ENCODE peak calls at places on chromosomes 1 and 21, in four cellular contexts. X, T, C and N are unnamed samples. For H3K9me3 and H3K4me1, the result is how much of the 10 kb centered on the place peaks cover.

GRCh38 chr21:26966360-26966977 is 419 bp downstream of the ADAMTS5 start:
- DNase-seq in X (peak), T (peak), C (no peak), N (no peak)

GRCh38 chr1:86782482-86782881 is 78.1 kb downstream of the SH3GLB1 start:
- DNase-seq in X (no peak), C (no peak), T (no peak), N (no peak)

GRCh38 chr1:205633421-205633976 is 1.7 kb upstream of the ELK4 start:
- DNase-seq in C (no peak), X (no peak), T (no peak), N (no peak)

GRCh38 chr1:60874703-60875102 is 207.7 kb upstream of the NFIA start:
- DNase-seq in C (no peak), X (no peak), T (no peak), N (no peak)

GRCh38 chr1:98500324-98500723 is 161.2 kb upstream of the SNX7 start:
- DNase-seq in C (no peak), X (no peak), T (no peak), N (no peak)

GRCh38 chr1:14997646-14998276 is 155.8 kb upstream of the TMEM51 start:
- DNase-seq in T (peak), C (no peak), X (no peak), N (no peak)

GRCh38 chr1:225762002-225762441 is 15.6 kb upstream of the SRP9 start:
- DNase-seq in C (no peak), T (no peak), X (no peak), N (no peak)

GRCh38 chr1:4830756-4831155 is 176.3 kb downstream of the AJAP1 start:
- DNase-seq in T (no peak), X (no peak), C (no peak), N (no peak)

GRCh38 chr1:5769146-5769545 is 223.1 kb downstream of the NPHP4 start:
- DNase-seq in X (no peak), C (no peak), T (no peak), N (no peak)

GRCh38 chr1:226548281-226549093 is at the start of gene STUM:
- DNase-seq in X (peak), C (no peak), T (peak), N (no peak)

GRCh38 chr1:16442941-16443340 is 2.4 kb downstream of the NECAP2 start:
- DNase-seq in X (no peak), T (no peak), C (no peak), N (no peak)

GRCh38 chr1:200302893-200303250 is 107.0 kb downstream of the ZNF281 start:
- DNase-seq in C (no peak), X (peak), T (no peak), N (no peak)

GRCh38 chr21:15444118-15444960 is 285.4 kb upstream of the USP25 start:
- DNase-seq in X (peak), C (no peak), T (no peak), N (no peak)

GRCh38 chr1:153946622-153947246 is at the start of gene DENND4B:
- DNase-seq in X (peak), C (peak), T (peak), N (peak)

GRCh38 chr21:42220138-42220701 is 1.3 kb downstream of the ABCG1 start:
- DNase-seq in C (peak), X (peak), T (no peak), N (peak)

GRCh38 chr1:111909010-111909409 is 80.5 kb downstream of the KCND3 start:
- DNase-seq in C (no peak), T (no peak), X (no peak), N (no peak)

GRCh38 chr1:109133815-109134214 is 19.9 kb downstream of the ELAPOR1 start:
- DNase-seq in T (peak), X (no peak), C (no peak), N (no peak)

GRCh38 chr21:25626752-25627151 is 12.3 kb upstream of the JAM2 start:
- DNase-seq in C (peak), T (no peak), X (no peak), N (no peak)

GRCh38 chr1:200359610-200360163 is 50.1 kb downstream of the ZNF281 start:
- DNase-seq in C (no peak), T (no peak), X (no peak), N (no peak)

GRCh38 chr1:44826375-44827196 is 16.5 kb downstream of the PTCH2 start:
- DNase-seq in X (peak), C (peak), T (peak), N (no peak)

GRCh38 chr1:51535006-51535592 is 16.0 kb upstream of the EPS15 start:
- DNase-seq in C (peak), X (no peak), T (no peak), N (peak)

GRCh38 chr1:233109121-233109520 is 158.7 kb downstream of the NTPCR start:
- DNase-seq in C (no peak), T (no peak), X (no peak), N (no peak)

GRCh38 chr1:53326598-53327182 is 1.2 kb downstream of the LRP8 start:
- DNase-seq in T (peak), C (no peak), X (no peak), N (peak)

GRCh38 chr1:23100074-23100748 is 68.4 kb downstream of the LUZP1 start:
- DNase-seq in T (no peak), X (no peak), C (no peak), N (peak)

GRCh38 chr21:37912616-37913015 is 3.6 kb downstream of the KCNJ6 start:
- DNase-seq in T (no peak), X (no peak), C (no peak), N (no peak)

GRCh38 chr1:231463541-231463940 is 41.5 kb upstream of the EGLN1 start:
- DNase-seq in T (no peak), C (no peak), X (no peak), N (no peak)

GRCh38 chr1:217562229-217562878 is 68.5 kb downstream of the GPATCH2 start:
- DNase-seq in C (no peak), T (no peak), X (no peak), N (no peak)

GRCh38 chr1:173477286-173478098 is at the start of gene PRDX6:
- DNase-seq in X (peak), C (peak), T (peak), N (peak)

GRCh38 chr1:31007462-31007991 is 58.0 kb downstream of the PUM1 start:
- DNase-seq in T (no peak), X (no peak), C (no peak), N (no peak)

GRCh38 chr21:27580276-27580675 is 613.4 kb upstream of the ADAMTS5 start:
- DNase-seq in C (no peak), T (no peak), X (no peak), N (no peak)

GRCh38 chr1:4407851-4408250 is 246.6 kb upstream of the AJAP1 start:
- DNase-seq in T (no peak), X (no peak), C (no peak), N (no peak)

GRCh38 chr1:233575450-233575849 is 38.5 kb upstream of the KCNK1 start:
- DNase-seq in C (no peak), T (no peak), X (no peak), N (no peak)

GRCh38 chr1:24058671-24059455 is 53.1 kb downstream of the MYOM3 start:
- DNase-seq in T (no peak), C (no peak), X (no peak), N (no peak)

GRCh38 chr1:209854196-209854595 is 26.4 kb downstream of the UTP25 start:
- DNase-seq in X (no peak), T (no peak), C (no peak), N (no peak)

DNA sequence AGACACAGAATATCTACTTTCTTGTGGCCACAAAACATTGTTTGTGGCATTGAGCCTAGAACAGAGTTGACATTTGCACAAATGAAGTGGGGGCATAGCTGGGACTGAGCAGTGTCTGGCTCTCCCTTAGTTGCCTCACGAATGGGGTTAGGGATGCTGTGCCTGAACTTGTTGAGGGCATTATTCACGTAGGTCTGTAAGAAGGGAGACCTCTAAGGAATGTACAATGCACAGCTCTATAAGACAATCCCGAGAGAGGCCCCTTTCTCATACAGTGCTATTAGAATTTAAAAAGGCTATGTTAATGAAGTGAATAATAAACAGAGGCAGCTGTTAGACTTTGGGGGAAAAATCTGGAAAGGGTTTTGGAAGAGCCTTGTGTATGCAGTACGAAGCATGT is 118.4 kb upstream of the DEPDC1 start:
- DNase-seq in T (no peak), C (no peak), X (no peak), N (no peak)
- H3K9me3 ChIP-seq in T (under half), C (under half), X (under half), N (under half)

GRCh38 chr1:211605613-211606326 is 26.8 kb upstream of the SLC30A1 start:
- DNase-seq in T (no peak), X (no peak), C (no peak), N (no peak)

GRCh38 chr1:211605034-211605433 is 26.1 kb upstream of the SLC30A1 start:
- DNase-seq in T (no peak), X (no peak), C (no peak), N (no peak)

GRCh38 chr1:211603191-211603701 is 24.3 kb upstream of the SLC30A1 start:
- DNase-seq in T (no peak), X (no peak), C (no peak), N (no peak)

GRCh38 chr1:211603713-211604112 is 24.8 kb upstream of the SLC30A1 start:
- DNase-seq in C (no peak), T (no peak), X (no peak), N (no peak)

GRCh38 chr1:211604548-211604947 is 25.6 kb upstream of the SLC30A1 start:
- DNase-seq in C (no peak), X (no peak), T (no peak), N (no peak)
- H3K4me1 ChIP-seq in C (under half), X (under half), T (under half), N (under half)

DNA sequence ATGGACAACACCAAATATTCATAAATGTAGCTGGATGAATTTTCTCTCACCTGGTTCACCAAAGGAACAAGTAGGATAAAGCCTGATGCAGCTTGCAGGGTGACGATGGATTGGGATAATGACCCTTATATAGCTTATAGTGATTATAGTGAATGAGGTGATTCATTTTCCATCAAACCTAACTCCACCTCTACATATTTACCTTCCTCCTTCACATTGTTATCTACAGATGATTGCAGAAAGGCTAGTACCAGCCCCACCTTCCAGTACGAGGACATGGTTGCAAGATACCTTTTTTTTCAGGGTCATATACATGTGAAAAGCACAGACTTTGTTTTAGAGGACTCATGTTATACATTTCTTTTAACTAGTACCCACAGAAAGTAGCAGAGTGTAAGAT is at the start of gene FLG2:
- DNase-seq in T (no peak), C (no peak), X (no peak), N (no peak)
- H3K9me3 ChIP-seq in T (under half), C (under half), X (under half), N (under half)

GRCh38 chr1:20526267-20526666 is 18.3 kb upstream of the MUL1 start:
- DNase-seq in T (no peak), X (no peak), C (no peak), N (no peak)
- H3K4me1 ChIP-seq in T (under half), X (under half), C (under half), N (under half)

GRCh38 chr1:71428029-71428428 is 347.2 kb upstream of the ZRANB2 start:
- DNase-seq in X (no peak), T (no peak), C (no peak), N (no peak)
- H3K9me3 ChIP-seq in X (under half), T (under half), C (under half), N (under half)

GRCh38 chr1:13703128-13703513 is 3.1 kb downstream of the PRDM2 start:
- DNase-seq in T (no peak), X (no peak), C (no peak), N (no peak)
- H3K4me1 ChIP-seq in T (half or more), X (under half), C (under half), N (under half)

DNA sequence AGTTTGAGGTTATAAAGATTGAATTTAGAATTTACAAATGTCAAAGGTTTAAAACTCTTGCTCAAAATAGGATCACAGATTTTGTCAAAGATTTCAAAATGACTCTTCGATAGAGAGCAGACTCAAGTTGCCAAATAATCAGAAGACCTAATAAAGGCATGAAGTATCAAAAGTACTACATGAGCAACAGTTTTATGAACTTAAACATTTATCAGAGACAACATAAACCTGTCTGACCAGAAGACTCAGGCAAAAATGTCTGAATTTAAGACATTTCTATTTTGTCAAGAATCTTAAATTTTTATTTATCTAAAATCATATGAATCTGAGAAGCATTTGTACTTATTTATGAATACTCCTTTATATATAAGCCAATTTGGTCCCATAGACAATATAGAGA is 330.9 kb downstream of the PTPRU start:
- DNase-seq in C (no peak), X (no peak), T (no peak), N (no peak)
- H3K9me3 ChIP-seq in C (under half), X (under half), T (under half), N (under half)

DNA sequence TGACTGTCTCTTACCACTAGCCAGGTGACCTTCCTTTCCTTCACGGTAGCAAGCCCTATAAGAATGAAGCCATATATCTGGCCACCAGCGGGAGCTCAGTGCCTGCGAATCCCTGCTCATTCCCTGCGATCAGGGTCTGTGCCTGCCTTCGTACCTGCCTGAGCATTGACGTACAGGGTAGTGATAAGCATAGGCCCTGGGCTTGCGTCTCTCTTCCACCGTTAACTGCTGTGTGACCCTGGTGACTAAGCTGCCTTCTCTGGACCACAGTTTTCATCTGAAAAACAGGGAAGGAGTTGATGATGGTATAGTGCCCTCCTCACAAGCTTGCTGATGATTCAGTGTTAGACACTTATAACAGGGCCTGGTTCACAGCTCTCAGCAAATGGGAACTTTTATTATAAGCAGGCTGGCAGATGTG is 4.1 kb downstream of the ZC3H12A start:
- DNase-seq in X (no peak), C (no peak), T (no peak), N (no peak)
- H3K4me1 ChIP-seq in X (half or more), C (half or more), T (half or more), N (under half)

GRCh38 chr1:180294711-180295110 is 64.6 kb downstream of the LHX4 start:
- DNase-seq in X (no peak), C (no peak), T (no peak), N (no peak)
- H3K9me3 ChIP-seq in X (under half), C (under half), T (under half), N (under half)

DNA sequence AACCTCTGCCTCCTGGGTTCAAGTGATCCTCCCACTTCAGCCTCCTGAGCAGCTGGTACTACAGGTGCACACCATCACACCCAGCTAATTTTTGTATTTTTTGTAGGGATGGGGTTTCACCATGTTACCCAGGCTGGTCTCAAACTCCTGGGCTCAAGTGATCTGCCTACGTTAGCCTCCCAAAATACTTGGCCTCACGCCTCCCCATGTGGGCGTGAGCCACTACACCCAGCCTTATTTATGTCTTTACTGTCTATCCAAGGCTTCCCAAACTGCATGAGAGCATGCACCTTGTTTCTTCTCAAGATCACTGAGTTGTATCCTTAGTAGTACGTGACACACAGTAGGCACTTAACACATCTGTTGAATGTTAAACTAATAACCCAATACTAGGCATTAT is 14.3 kb downstream of the WASF2 start:
- DNase-seq in X (no peak), T (no peak), C (no peak), N (no peak)
- H3K4me1 ChIP-seq in X (under half), T (half or more), C (half or more), N (under half)